ENCODE peak calls at places on chromosome 10, in four cellular contexts. W is K562, Y is GM12878, V is HepG2. J is an unnamed sample.

GRCh38 chr10:76115471-76116155 is 684.2 kb downstream of the LRMDA start:
- DNase-seq in W (no peak), Y (no peak), V (no peak), J (no peak)

GRCh38 chr10:74194999-74195398 is 44.0 kb downstream of the ADK start:
- DNase-seq in W (no peak), Y (no peak), V (no peak), J (no peak)

GRCh38 chr10:60420991-60421894 is 31.6 kb upstream of the ANK3 start:
- DNase-seq in W (no peak), Y (no peak), V (no peak), J (no peak)

GRCh38 chr10:17066000-17066399 is 63.6 kb downstream of the CUBN start:
- DNase-seq in W (no peak), Y (no peak), V (no peak), J (no peak)

GRCh38 chr10:47316131-47316530 is 6.1 kb upstream of the GDF2 start:
- DNase-seq in W (no peak), Y (no peak), V (no peak), J (no peak)

GRCh38 chr10:113683300-113683699 is 3.6 kb downstream of the CASP7 start:
- DNase-seq in W (no peak), Y (no peak), V (no peak), J (no peak)

GRCh38 chr10:119575506-119575905 is 21.3 kb downstream of the TIAL1 start:
- DNase-seq in W (peak), Y (no peak), V (no peak), J (no peak)

GRCh38 chr10:70352401-70353097 is 29.9 kb downstream of the LRRC20 start:
- DNase-seq in W (no peak), Y (no peak), V (peak), J (no peak)

GRCh38 chr10:114064151-114065045 is 20.7 kb downstream of the ADRB1 start:
- DNase-seq in W (no peak), Y (no peak), V (no peak), J (no peak)

GRCh38 chr10:132065491-132066105 is at the start of gene JAKMIP3:
- DNase-seq in W (no peak), Y (no peak), V (peak), J (peak)

GRCh38 chr10:19762026-19762425 is 54.2 kb upstream of the PLXDC2 start:
- DNase-seq in W (no peak), Y (no peak), V (no peak), J (no peak)

GRCh38 chr10:23432161-23432560 is 6.7 kb upstream of the OTUD1 start:
- DNase-seq in W (no peak), Y (no peak), V (no peak), J (no peak)

GRCh38 chr10:80444124-80444523 is 10.0 kb upstream of the TSPAN14 start:
- DNase-seq in W (no peak), Y (no peak), V (no peak), J (no peak)

GRCh38 chr10:116444527-116445142 is 17.0 kb downstream of the PNLIPRP3 start:
- DNase-seq in W (peak), Y (peak), V (peak), J (peak)

GRCh38 chr10:368579-369255 is 233.5 kb downstream of the ZMYND11 start:
- DNase-seq in W (no peak), Y (no peak), V (no peak), J (no peak)

GRCh38 chr10:79149345-79149661 is 80.5 kb downstream of the ZMIZ1 start:
- DNase-seq in W (no peak), Y (no peak), V (no peak), J (no peak)

GRCh38 chr10:104297697-104298660 is 29.0 kb downstream of the GSTO2 start:
- DNase-seq in W (peak), Y (no peak), V (no peak), J (peak)

GRCh38 chr10:126207313-126207771 is 180.9 kb downstream of the ADAM12 start:
- DNase-seq in W (no peak), Y (no peak), V (no peak), J (no peak)

GRCh38 chr10:132516771-132517725 is 20.5 kb upstream of the INPP5A start:
- DNase-seq in W (peak), Y (no peak), V (peak), J (peak)

GRCh38 chr10:130921461-130921860 is 390.1 kb downstream of the TCERG1L start:
- DNase-seq in W (no peak), Y (no peak), V (no peak), J (no peak)

GRCh38 chr10:32256613-32257437 is 90.1 kb downstream of the EPC1 start:
- DNase-seq in W (peak), Y (peak), V (peak), J (peak)

GRCh38 chr10:87702260-87702972 is 42.7 kb downstream of the PAPSS2 start:
- DNase-seq in W (no peak), Y (no peak), V (no peak), J (no peak)

GRCh38 chr10:6918305-6918704 is 338.2 kb upstream of the PRKCQ start:
- DNase-seq in W (peak), Y (no peak), V (no peak), J (peak)

GRCh38 chr10:42754155-42755027 is 28.2 kb upstream of the BMS1 start:
- DNase-seq in W (peak), Y (no peak), V (no peak), J (peak)
- TF ChIP-seq TCF7 in W (no peak), Y (no peak), V (no peak), J (no peak)

GRCh38 chr10:102096449-102096848 is 23.7 kb downstream of the LDB1 start:
- DNase-seq in W (no peak), Y (no peak), V (no peak), J (no peak)

GRCh38 chr10:102101152-102101551 is 19.0 kb downstream of the LDB1 start:
- DNase-seq in W (no peak), Y (no peak), V (no peak), J (no peak)

GRCh38 chr10:102102421-102102820 is 17.7 kb downstream of the LDB1 start:
- DNase-seq in W (no peak), Y (no peak), V (no peak), J (no peak)
- TF ChIP-seq ETV6 in W (no peak), Y (no peak), V (no peak), J (no peak)

GRCh38 chr10:5159126-5159525 is 25.8 kb downstream of the AKR1C8 start:
- DNase-seq in W (no peak), Y (no peak), V (no peak), J (no peak)
- TF ChIP-seq TCF7 in W (no peak), Y (no peak), V (no peak), J (no peak)

GRCh38 chr10:117762819-117763172 is 220.2 kb downstream of the EMX2 start:
- DNase-seq in W (no peak), Y (no peak), V (no peak), J (no peak)
- TF ChIP-seq ETV6 in W (no peak), Y (no peak), V (no peak), J (no peak)

GRCh38 chr10:124381011-124381591 is 37.6 kb downstream of the OAT start:
- DNase-seq in W (no peak), Y (no peak), V (peak), J (no peak)
- TF ChIP-seq TCF7 in W (no peak), Y (no peak), V (peak), J (no peak)

J was measured in WTC11.